ENCODE peak calls at places on chromosomes 5 and 9, in seven cellular contexts. V is psoas muscle, J is K562, X is choroid plexus epithelial cell, Z is body of pancreas, T is retinal pigment epithelial cell, P is foreskin fibroblast. B is an unnamed sample.

GRCh38 chr5:159965031-159965837 is 43.7 kb upstream of the TTC1 start:
- DNase-seq in V (peak; percentile 31), J (peak; percentile 50), X (peak; percentile 74), Z (peak; percentile 37), T (peak; percentile 21), P (peak; percentile 55), B (peak; percentile 73)

GRCh38 chr5:111498346-111498745 is 14.0 kb downstream of the STARD4 start:
- DNase-seq in V (no peak), J (no peak), X (no peak), Z (no peak), T (no peak), P (no peak), B (no peak)

GRCh38 chr5:71782771-71783770 is 64.0 kb downstream of the CARTPT start:
- DNase-seq in V (peak; percentile 76), J (peak; percentile 63), X (peak; percentile 88), Z (peak; percentile 71), T (peak; percentile 21), P (peak; percentile 63), B (peak; percentile 85)

GRCh38 chr5:36403601-36404311 is 102.1 kb upstream of the RANBP3L start:
- DNase-seq in V (peak; percentile 52), J (no peak), X (peak; percentile 58), Z (peak; percentile 20), T (no peak), P (peak; percentile 94), B (peak; percentile 81)

GRCh38 chr5:109412981-109413402 is 3.2 kb upstream of the PJA2 start:
- DNase-seq in V (no peak), J (no peak), X (no peak), Z (no peak), T (peak; percentile 12), P (no peak), B (no peak)

GRCh38 chr9:14744768-14745167 is 22.2 kb upstream of the CER1 start:
- DNase-seq in V (no peak), J (no peak), X (no peak), Z (no peak), T (no peak), P (no peak), B (no peak)

GRCh38 chr9:29021632-29022031 is 1448.4 kb upstream of the C9orf72 start:
- DNase-seq in V (no peak), J (no peak), X (no peak), Z (no peak), T (no peak), P (no peak), B (no peak)

GRCh38 chr5:150409638-150410523 is 2.8 kb downstream of the CD74 start:
- DNase-seq in V (peak; percentile 61), J (peak; percentile 74), X (peak; percentile 92), Z (peak; percentile 78), T (peak; percentile 64), P (peak; percentile 77), B (peak; percentile 87)

GRCh38 chr5:179132586-179133355 is 72.6 kb downstream of the ZNF354C start:
- DNase-seq in V (no peak), J (no peak), X (peak; percentile 4), Z (no peak), T (no peak), P (no peak), B (no peak)

GRCh38 chr5:173703466-173703865 is 87.0 kb upstream of the BOD1 start:
- DNase-seq in V (no peak), J (peak; percentile 50), X (no peak), Z (no peak), T (no peak), P (no peak), B (no peak)

GRCh38 chr5:33049845-33050244 is 338.7 kb downstream of the NPR3 start:
- DNase-seq in V (peak; percentile 22), J (no peak), X (peak; percentile 85), Z (no peak), T (peak; percentile 83), P (peak; percentile 91), B (peak; percentile 94)

GRCh38 chr5:150700298-150700599 is 613 bp downstream of the RBM22 start:
- DNase-seq in V (no peak), J (no peak), X (no peak), Z (no peak), T (no peak), P (no peak), B (no peak)

GRCh38 chr5:136979131-136979530 is 520.0 kb downstream of the SPOCK1 start:
- DNase-seq in V (no peak), J (no peak), X (no peak), Z (no peak), T (no peak), P (peak; percentile 3), B (peak; percentile 27)

GRCh38 chr9:104075801-104076753 is 18.0 kb upstream of the SMC2 start:
- DNase-seq in V (no peak), J (no peak), X (peak; percentile 94), Z (no peak), T (peak; percentile 77), P (peak; percentile 77), B (peak; percentile 94)

GRCh38 chr9:93464395-93464794 is 11.0 kb upstream of the FAM120AOS start:
- DNase-seq in V (no peak), J (no peak), X (no peak), Z (no peak), T (no peak), P (no peak), B (no peak)

GRCh38 chr5:159412284-159413046 is 82.2 kb upstream of the IL12B start:
- DNase-seq in V (no peak), J (no peak), X (peak; percentile 30), Z (no peak), T (no peak), P (no peak), B (peak; percentile 15)

GRCh38 chr9:127424669-127424986 is 446 bp downstream of the ZNF79 start:
- DNase-seq in V (no peak), J (no peak), X (peak; percentile 41), Z (no peak), T (no peak), P (no peak), B (no peak)

GRCh38 chr5:42994285-42995151 is 45.6 kb downstream of the ANXA2R start:
- DNase-seq in V (peak; percentile 86), J (peak; percentile 70), X (peak; percentile 96), Z (peak; percentile 67), T (peak; percentile 92), P (peak; percentile 88), B (peak; percentile 96)

GRCh38 chr9:80072406-80072805 is 500.6 kb downstream of the TLE4 start:
- DNase-seq in V (no peak), J (no peak), X (no peak), Z (no peak), T (no peak), P (no peak), B (no peak)

GRCh38 chr5:105752801-105753200 is 1917.9 kb downstream of the EFNA5 start:
- DNase-seq in V (no peak), J (no peak), X (peak; percentile 48), Z (no peak), T (peak; percentile 11), P (peak; percentile 9), B (peak; percentile 6)

GRCh38 chr5:116557669-116558271 is 16.9 kb downstream of the SEMA6A start:
- DNase-seq in V (no peak), J (peak; percentile 22), X (peak; percentile 54), Z (no peak), T (no peak), P (no peak), B (peak; percentile 30)

GRCh38 chr5:163330723-163331668 is 106.4 kb upstream of the CCNG1 start:
- DNase-seq in V (no peak), J (no peak), X (no peak), Z (no peak), T (no peak), P (no peak), B (no peak)

GRCh38 chr5:117188207-117188606 is 613.6 kb upstream of the SEMA6A start:
- DNase-seq in V (no peak), J (no peak), X (no peak), Z (no peak), T (peak; percentile 7), P (no peak), B (no peak)

GRCh38 chr9:101453776-101454570 is 18.4 kb upstream of the ALDOB start:
- DNase-seq in V (no peak), J (no peak), X (peak; percentile 89), Z (no peak), T (no peak), P (peak; percentile 40), B (no peak)

GRCh38 chr5:175809531-175810121 is 61.8 kb upstream of the CPLX2 start:
- DNase-seq in V (no peak), J (no peak), X (peak; percentile 58), Z (no peak), T (no peak), P (peak; percentile 86), B (peak; percentile 26)

GRCh38 chr5:42387563-42387962 is 35.7 kb upstream of the GHR start:
- DNase-seq in V (no peak), J (no peak), X (no peak), Z (no peak), T (no peak), P (peak; percentile 28), B (peak; percentile 57)

GRCh38 chr5:178353461-178353860 is 120.9 kb upstream of the PHYKPL start:
- DNase-seq in V (no peak), J (no peak), X (no peak), Z (no peak), T (no peak), P (no peak), B (no peak)

DNA sequence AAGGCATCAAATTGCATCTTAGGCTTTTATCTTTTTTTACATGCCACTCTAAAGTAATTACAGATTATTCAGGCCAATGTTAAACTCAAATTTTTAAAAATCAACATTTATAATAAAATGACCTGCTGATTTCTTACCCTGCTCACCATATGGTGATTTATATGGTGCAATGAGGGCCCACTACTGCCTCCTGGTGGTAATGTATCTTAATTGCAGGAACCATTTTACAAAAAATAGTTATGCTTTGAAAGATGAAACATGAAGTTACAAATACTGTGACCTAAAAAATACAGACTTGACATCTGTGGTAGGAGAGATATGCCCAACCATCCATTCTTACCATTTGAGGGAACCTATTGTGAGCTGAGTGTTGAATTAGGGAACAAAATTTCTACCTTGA is 292.6 kb upstream of the TAS2R1 start:
- DNase-seq in V (no peak), J (peak; percentile 23), X (no peak), Z (no peak), T (no peak), P (no peak), B (no peak)
- TF ChIP-seq CTCF in V (no peak), J (peak; percentile 47), X (peak; percentile 31), Z (peak; percentile 13), T (peak; percentile 40), P (peak; percentile 19), B (peak; percentile 35)

GRCh38 chr9:111630182-111631070 is 708 bp upstream of the DNAJC25 start:
- DNase-seq in V (no peak), J (no peak), X (no peak), Z (no peak), T (no peak), P (no peak), B (no peak)
- H3K4me3 ChIP-seq in V (peak overlapping the region; percentile 82), J (peak overlapping the region; percentile 97), X (peak overlapping the region; percentile 97), Z (peak overlapping the region; percentile 67), T (peak overlapping the region; percentile 65), P (peak overlapping the region; percentile 94), B (peak overlapping the region; percentile 92)

GRCh38 chr9:137286980-137287383 is 9.5 kb downstream of the TOR4A start:
- DNase-seq in V (peak; percentile 35), J (peak; percentile 86), X (peak; percentile 66), Z (peak; percentile 87), T (no peak), P (no peak), B (peak; percentile 67)
- TF ChIP-seq CTCF in V (peak; percentile 51), J (peak; percentile 86), X (peak; percentile 67), Z (peak; percentile 57), T (peak; percentile 73), P (peak; percentile 65), B (peak; percentile 71)

GRCh38 chr9:109417585-109418544 is 80.2 kb downstream of the PTPN3 start:
- DNase-seq in V (peak; percentile 25), J (no peak), X (no peak), Z (no peak), T (no peak), P (no peak), B (no peak)
- H3K4me3 ChIP-seq in V (peak overlapping the region; percentile 65), J (no peak overlapping the region), X (no peak overlapping the region), Z (no peak overlapping the region), T (no peak overlapping the region), P (no peak overlapping the region), B (no peak overlapping the region)